ENCODE peak calls at places on chromosome 7, in eight cellular contexts. One of them, this sample, is unnamed.
A peak's percentile ranks its signal among the peaks of the same experiment; 100 is the strongest.

GRCh38 chr7:143929224-143929920 is 5.7 kb upstream of the OR2F2 start:
- DNase-seq in activated CD4-positive, alpha-beta T cell treated with anti-CD3 and anti-CD28 coated beads, Interleukin-2, amount 50 U/mL, for 24 hours: peak; percentile 13
- DNase-seq in Daoy: no peak
- DNase-seq in lower lobe of right lung: no peak
- DNase-seq in NCI-H1105: no peak
- DNase-seq in NCI-H1092 treated with DMSO at 0.1 percent for 48 hours: no peak
- DNase-seq in T follicular helper cell: no peak
- DNase-seq in cardiac fibroblast: no peak
- DNase-seq in this sample: no peak

GRCh38 chr7:20786779-20787651 is at the start of gene SP8:
- DNase-seq in T follicular helper cell: no peak
- DNase-seq in Daoy: peak; percentile 95
- DNase-seq in lower lobe of right lung: no peak
- DNase-seq in NCI-H1105: peak; percentile 66
- DNase-seq in activated CD4-positive, alpha-beta T cell treated with anti-CD3 and anti-CD28 coated beads, Interleukin-2, amount 50 U/mL, for 24 hours: no peak
- DNase-seq in cardiac fibroblast: no peak
- DNase-seq in NCI-H1092 treated with DMSO at 0.1 percent for 48 hours: peak; percentile 90
- DNase-seq in this sample: peak; percentile 76

GRCh38 chr7:2622869-2623697 is 8.7 kb upstream of the TTYH3 start:
- DNase-seq in lower lobe of right lung: peak; percentile 77
- DNase-seq in cardiac fibroblast: no peak
- DNase-seq in T follicular helper cell: no peak
- DNase-seq in NCI-H1092 treated with DMSO at 0.1 percent for 48 hours: no peak
- DNase-seq in activated CD4-positive, alpha-beta T cell treated with anti-CD3 and anti-CD28 coated beads, Interleukin-2, amount 50 U/mL, for 24 hours: no peak
- DNase-seq in NCI-H1105: no peak
- DNase-seq in Daoy: no peak
- DNase-seq in this sample: no peak

GRCh38 chr7:70392870-70393269 is 739.1 kb upstream of the GALNT17 start:
- DNase-seq in NCI-H1092 treated with DMSO at 0.1 percent for 48 hours: peak; percentile 69
- DNase-seq in cardiac fibroblast: no peak
- DNase-seq in activated CD4-positive, alpha-beta T cell treated with anti-CD3 and anti-CD28 coated beads, Interleukin-2, amount 50 U/mL, for 24 hours: no peak
- DNase-seq in NCI-H1105: no peak
- DNase-seq in T follicular helper cell: no peak
- DNase-seq in Daoy: no peak
- DNase-seq in lower lobe of right lung: no peak
- DNase-seq in this sample: no peak

GRCh38 chr7:140604076-140604475 is 36.5 kb downstream of the DENND2A start:
- DNase-seq in cardiac fibroblast: no peak
- DNase-seq in activated CD4-positive, alpha-beta T cell treated with anti-CD3 and anti-CD28 coated beads, Interleukin-2, amount 50 U/mL, for 24 hours: no peak
- DNase-seq in Daoy: no peak
- DNase-seq in T follicular helper cell: no peak
- DNase-seq in NCI-H1105: no peak
- DNase-seq in lower lobe of right lung: no peak
- DNase-seq in NCI-H1092 treated with DMSO at 0.1 percent for 48 hours: no peak
- DNase-seq in this sample: no peak

GRCh38 chr7:81715984-81716588 is 53.8 kb downstream of the HGF start:
- DNase-seq in T follicular helper cell: no peak
- DNase-seq in activated CD4-positive, alpha-beta T cell treated with anti-CD3 and anti-CD28 coated beads, Interleukin-2, amount 50 U/mL, for 24 hours: no peak
- DNase-seq in cardiac fibroblast: peak; percentile 58
- DNase-seq in lower lobe of right lung: no peak
- DNase-seq in Daoy: peak; percentile 62
- DNase-seq in NCI-H1092 treated with DMSO at 0.1 percent for 48 hours: peak; percentile 54
- DNase-seq in NCI-H1105: no peak
- DNase-seq in this sample: no peak

GRCh38 chr7:84904561-84904960 is 282.3 kb downstream of the SEMA3D start:
- DNase-seq in NCI-H1092 treated with DMSO at 0.1 percent for 48 hours: no peak
- DNase-seq in activated CD4-positive, alpha-beta T cell treated with anti-CD3 and anti-CD28 coated beads, Interleukin-2, amount 50 U/mL, for 24 hours: no peak
- DNase-seq in NCI-H1105: no peak
- DNase-seq in cardiac fibroblast: no peak
- DNase-seq in lower lobe of right lung: no peak
- DNase-seq in T follicular helper cell: no peak
- DNase-seq in Daoy: no peak
- DNase-seq in this sample: no peak

GRCh38 chr7:103991406-103991805 is 1.9 kb upstream of the RELN start:
- DNase-seq in NCI-H1092 treated with DMSO at 0.1 percent for 48 hours: no peak
- DNase-seq in activated CD4-positive, alpha-beta T cell treated with anti-CD3 and anti-CD28 coated beads, Interleukin-2, amount 50 U/mL, for 24 hours: no peak
- DNase-seq in T follicular helper cell: no peak
- DNase-seq in Daoy: no peak
- DNase-seq in NCI-H1105: no peak
- DNase-seq in cardiac fibroblast: no peak
- DNase-seq in lower lobe of right lung: no peak
- DNase-seq in this sample: no peak

GRCh38 chr7:71883415-71883814 is 528.7 kb downstream of the CALN1 start:
- DNase-seq in lower lobe of right lung: no peak
- DNase-seq in T follicular helper cell: no peak
- DNase-seq in cardiac fibroblast: no peak
- DNase-seq in Daoy: no peak
- DNase-seq in activated CD4-positive, alpha-beta T cell treated with anti-CD3 and anti-CD28 coated beads, Interleukin-2, amount 50 U/mL, for 24 hours: no peak
- DNase-seq in NCI-H1105: no peak
- DNase-seq in NCI-H1092 treated with DMSO at 0.1 percent for 48 hours: no peak
- DNase-seq in this sample: no peak

GRCh38 chr7:12771378-12771877 is 84.0 kb downstream of the ARL4A start:
- DNase-seq in T follicular helper cell: no peak
- DNase-seq in lower lobe of right lung: no peak
- DNase-seq in activated CD4-positive, alpha-beta T cell treated with anti-CD3 and anti-CD28 coated beads, Interleukin-2, amount 50 U/mL, for 24 hours: no peak
- DNase-seq in Daoy: peak; percentile 45
- DNase-seq in NCI-H1105: peak; percentile 93
- DNase-seq in cardiac fibroblast: peak; percentile 56
- DNase-seq in NCI-H1092 treated with DMSO at 0.1 percent for 48 hours: peak; percentile 99
- DNase-seq in this sample: no peak

GRCh38 chr7:47600199-47601118 is 18.5 kb upstream of the TNS3 start:
- DNase-seq in NCI-H1105: no peak
- DNase-seq in lower lobe of right lung: no peak
- DNase-seq in Daoy: peak; percentile 89
- DNase-seq in cardiac fibroblast: peak; percentile 83
- DNase-seq in NCI-H1092 treated with DMSO at 0.1 percent for 48 hours: no peak
- DNase-seq in T follicular helper cell: no peak
- DNase-seq in activated CD4-positive, alpha-beta T cell treated with anti-CD3 and anti-CD28 coated beads, Interleukin-2, amount 50 U/mL, for 24 hours: no peak
- DNase-seq in this sample: no peak

GRCh38 chr7:29657288-29657687 is 93.7 kb downstream of the PRR15 start:
- DNase-seq in T follicular helper cell: no peak
- DNase-seq in NCI-H1105: no peak
- DNase-seq in Daoy: no peak
- DNase-seq in lower lobe of right lung: no peak
- DNase-seq in NCI-H1092 treated with DMSO at 0.1 percent for 48 hours: no peak
- DNase-seq in activated CD4-positive, alpha-beta T cell treated with anti-CD3 and anti-CD28 coated beads, Interleukin-2, amount 50 U/mL, for 24 hours: no peak
- DNase-seq in cardiac fibroblast: no peak
- DNase-seq in this sample: no peak

GRCh38 chr7:140923358-140924006 is 1.2 kb downstream of the BRAF start:
- DNase-seq in Daoy: peak; percentile 9
- DNase-seq in activated CD4-positive, alpha-beta T cell treated with anti-CD3 and anti-CD28 coated beads, Interleukin-2, amount 50 U/mL, for 24 hours: no peak
- DNase-seq in NCI-H1092 treated with DMSO at 0.1 percent for 48 hours: peak; percentile 56
- DNase-seq in lower lobe of right lung: no peak
- DNase-seq in NCI-H1105: no peak
- DNase-seq in cardiac fibroblast: peak; percentile 35
- DNase-seq in T follicular helper cell: no peak
- DNase-seq in this sample: no peak

GRCh38 chr7:99901581-99901980 is 17.7 kb downstream of the TRIM4 start:
- DNase-seq in Daoy: no peak
- DNase-seq in cardiac fibroblast: no peak
- DNase-seq in lower lobe of right lung: no peak
- DNase-seq in NCI-H1092 treated with DMSO at 0.1 percent for 48 hours: no peak
- DNase-seq in T follicular helper cell: no peak
- DNase-seq in NCI-H1105: no peak
- DNase-seq in activated CD4-positive, alpha-beta T cell treated with anti-CD3 and anti-CD28 coated beads, Interleukin-2, amount 50 U/mL, for 24 hours: no peak
- DNase-seq in this sample: no peak

GRCh38 chr7:112103246-112103645 is 103.0 kb downstream of the DOCK4 start:
- DNase-seq in NCI-H1092 treated with DMSO at 0.1 percent for 48 hours: no peak
- DNase-seq in cardiac fibroblast: peak; percentile 33
- DNase-seq in NCI-H1105: no peak
- DNase-seq in T follicular helper cell: no peak
- DNase-seq in lower lobe of right lung: no peak
- DNase-seq in activated CD4-positive, alpha-beta T cell treated with anti-CD3 and anti-CD28 coated beads, Interleukin-2, amount 50 U/mL, for 24 hours: no peak
- DNase-seq in Daoy: peak; percentile 80
- DNase-seq in this sample: no peak

GRCh38 chr7:138716889-138717288 is 15.7 kb upstream of the SVOPL start:
- DNase-seq in T follicular helper cell: no peak
- DNase-seq in NCI-H1105: no peak
- DNase-seq in cardiac fibroblast: no peak
- DNase-seq in activated CD4-positive, alpha-beta T cell treated with anti-CD3 and anti-CD28 coated beads, Interleukin-2, amount 50 U/mL, for 24 hours: no peak
- DNase-seq in lower lobe of right lung: no peak
- DNase-seq in Daoy: no peak
- DNase-seq in NCI-H1092 treated with DMSO at 0.1 percent for 48 hours: no peak
- DNase-seq in this sample: no peak

This sample was measured in type B pancreatic cell.